ENCODE peak calls at places on chromosomes 7 and 10, in seven cellular contexts. R is left ventricle myocardium inferior; G is fibroblast of lung; K is tibial artery; H is CD4-positive, alpha-beta T cell; E is cardiac muscle cell; N is choroid plexus epithelial cell. I is an unnamed sample.

GRCh38 chr10:78408671-78409472 is 375.2 kb downstream of the RPS24 start:
- DNase-seq in R (peak; percentile 87), G (peak; percentile 76), K (peak; percentile 82), H (no peak), E (peak; percentile 74), N (no peak), I (no peak)

GRCh38 chr7:110600983-110601382 is 489.9 kb upstream of the LRRN3 start:
- DNase-seq in R (no peak), G (no peak), K (no peak), H (no peak), E (no peak), N (no peak), I (no peak)

GRCh38 chr7:151081170-151082101 is 827 bp upstream of the FASTK start:
- DNase-seq in R (no peak), G (peak; percentile 34), K (no peak), H (no peak), E (peak; percentile 43), N (peak; percentile 24), I (peak; percentile 57)

GRCh38 chr10:34125702-34126101 is 689.4 kb downstream of the PARD3 start:
- DNase-seq in R (no peak), G (no peak), K (no peak), H (no peak), E (no peak), N (no peak), I (no peak)

GRCh38 chr10:102831322-102832071 is 5.7 kb downstream of the CYP17A1 start:
- DNase-seq in R (no peak), G (no peak), K (no peak), H (no peak), E (no peak), N (no peak), I (no peak)

GRCh38 chr7:149195180-149196150 is at the start of gene ZNF282:
- DNase-seq in R (peak; percentile 91), G (peak; percentile 89), K (peak; percentile 90), H (peak; percentile 66), E (peak; percentile 90), N (peak; percentile 92), I (peak; percentile 93)

GRCh38 chr7:5629941-5630340 is 151.5 kb downstream of the RNF216 start:
- DNase-seq in R (no peak), G (peak; percentile 76), K (no peak), H (peak; percentile 47), E (peak; percentile 47), N (peak; percentile 53), I (no peak)

GRCh38 chr10:75444781-75445386 is 13.5 kb downstream of the LRMDA start:
- DNase-seq in R (no peak), G (peak; percentile 23), K (no peak), H (no peak), E (no peak), N (no peak), I (no peak)

GRCh38 chr10:7444576-7445226 is 33.9 kb upstream of the SFMBT2 start:
- DNase-seq in R (no peak), G (no peak), K (peak; percentile 25), H (no peak), E (no peak), N (no peak), I (no peak)

GRCh38 chr10:101354584-101355070 is 662 bp downstream of the BTRC start:
- DNase-seq in R (no peak), G (no peak), K (no peak), H (no peak), E (no peak), N (no peak), I (no peak)
- TF ChIP-seq CTCF in R (no peak), G (no peak), K (no peak), H (no peak), E (no peak), N (no peak), I (no peak)

GRCh38 chr10:21122907-21123306 is 225.8 kb upstream of the NEBL start:
- DNase-seq in R (no peak), G (no peak), K (no peak), H (no peak), E (no peak), N (no peak), I (no peak)
- TF ChIP-seq CTCF in R (no peak), G (no peak), K (no peak), H (no peak), E (no peak), N (no peak), I (no peak)

DNA sequence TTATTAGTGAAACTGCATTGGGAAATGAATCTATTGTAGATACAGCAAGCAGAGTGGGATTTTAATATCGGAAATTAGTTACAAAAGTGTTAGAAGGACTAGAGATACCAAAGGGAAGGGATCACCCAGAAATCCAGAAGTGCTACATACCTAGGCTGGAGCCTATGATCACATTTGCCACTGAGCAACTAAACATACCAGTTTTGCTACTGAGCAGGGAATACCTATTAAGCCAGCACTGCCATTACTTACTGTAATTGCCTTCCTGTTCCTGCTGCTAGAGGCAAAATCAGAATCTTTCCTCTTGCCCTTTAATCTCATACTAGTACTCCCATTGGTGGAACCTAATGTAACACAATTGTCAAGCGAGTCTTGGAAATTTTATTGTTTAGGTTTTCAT is 121.6 kb downstream of the ATRNL1 start:
- DNase-seq in R (no peak), G (no peak), K (no peak), H (no peak), E (no peak), N (no peak), I (no peak)
- TF ChIP-seq CTCF in R (no peak), G (no peak), K (no peak), H (no peak), E (no peak), N (no peak), I (no peak)

GRCh38 chr10:77036993-77037734 is 600.4 kb downstream of the KCNMA1 start:
- DNase-seq in R (no peak), G (peak; percentile 22), K (no peak), H (no peak), E (peak; percentile 30), N (peak; percentile 22), I (no peak)
- TF ChIP-seq CTCF in R (peak; percentile 51), G (peak; percentile 42), K (peak; percentile 28), H (peak; percentile 22), E (peak; percentile 64), N (peak; percentile 59), I (peak; percentile 78)

DNA sequence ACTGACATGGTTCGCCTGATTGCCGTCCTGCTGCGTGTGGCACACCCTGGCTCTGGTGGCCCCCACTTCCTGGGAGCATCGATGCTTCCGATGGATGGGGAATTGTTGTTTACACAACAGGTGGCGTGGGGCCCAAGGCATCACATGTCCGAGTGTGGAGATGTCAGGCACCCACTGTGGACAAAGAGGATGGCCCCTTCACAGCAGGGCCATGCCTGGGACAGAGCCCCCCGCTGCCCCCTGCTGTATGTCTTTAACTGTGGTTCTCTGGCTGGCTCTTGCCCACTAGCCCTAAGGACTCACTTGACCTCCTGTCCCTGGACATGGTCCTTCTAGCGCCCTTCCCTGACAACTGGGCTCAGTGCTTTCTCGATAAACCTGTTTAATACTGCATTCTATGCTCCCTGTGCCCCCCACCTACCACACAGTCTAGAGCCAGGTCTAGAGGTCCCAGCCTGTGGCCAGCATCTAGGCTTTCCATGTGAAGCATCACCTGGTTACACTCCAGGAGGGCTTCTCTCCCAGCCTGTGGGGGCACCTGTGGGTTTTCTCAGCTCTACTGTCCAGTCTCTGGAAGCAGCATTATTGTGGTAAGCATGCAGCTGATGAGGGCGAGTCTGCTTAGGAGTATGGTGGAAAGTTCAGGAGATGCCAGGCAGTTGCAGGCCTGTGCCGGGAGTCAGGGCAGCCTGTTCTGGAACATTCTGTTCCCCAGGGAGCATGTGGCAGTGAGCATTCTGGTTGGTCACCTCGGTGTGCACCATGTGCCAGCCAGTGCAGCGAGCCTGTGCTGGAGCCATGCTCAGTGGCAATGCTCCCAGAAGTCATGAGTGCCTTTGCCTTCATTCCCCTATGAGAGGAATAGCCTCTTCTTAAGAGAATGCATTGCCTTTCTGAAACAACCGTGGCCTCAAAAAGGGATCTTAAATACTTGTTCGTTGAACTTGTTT is 10.4 kb downstream of the ADCY1 start:
- DNase-seq in R (no peak), G (no peak), K (no peak), H (no peak), E (no peak), N (no peak), I (no peak)
- TF ChIP-seq CTCF in R (no peak), G (no peak), K (no peak), H (no peak), E (no peak), N (no peak), I (no peak)